ENCODE peak calls at places on chromosomes 2 and 18, in five cellular contexts. One of them, this sample, is unnamed.

GRCh38 chr2:238263204-238264071 is 23.6 kb upstream of the HES6 start:
- DNase-seq in H1: peak
- DNase-seq in trophoblast cell: peak
- DNase-seq in IMR-90: peak
- DNase-seq in mesenchymal stem cell: peak
- DNase-seq in this sample: peak

GRCh38 chr2:64063924-64064331 is 44.7 kb upstream of the VPS54 start:
- DNase-seq in mesenchymal stem cell: peak
- DNase-seq in trophoblast cell: no peak
- DNase-seq in IMR-90: peak
- DNase-seq in H1: no peak
- DNase-seq in this sample: no peak

GRCh38 chr18:23584019-23584970 is 2.0 kb downstream of the NPC1 start:
- DNase-seq in IMR-90: no peak
- DNase-seq in H1: no peak
- DNase-seq in trophoblast cell: no peak
- DNase-seq in mesenchymal stem cell: no peak
- DNase-seq in this sample: no peak

GRCh38 chr2:71521436-71521950 is 68.1 kb downstream of the DYSF start:
- DNase-seq in IMR-90: no peak
- DNase-seq in trophoblast cell: no peak
- DNase-seq in H1: no peak
- DNase-seq in mesenchymal stem cell: no peak
- DNase-seq in this sample: no peak

GRCh38 chr2:112869258-112869842 is 32.8 kb upstream of the IL1B start:
- DNase-seq in mesenchymal stem cell: peak
- DNase-seq in IMR-90: peak
- DNase-seq in trophoblast cell: no peak
- DNase-seq in H1: no peak
- DNase-seq in this sample: no peak

GRCh38 chr2:38740851-38741541 is 10.2 kb downstream of the SRSF7 start:
- DNase-seq in IMR-90: peak
- DNase-seq in trophoblast cell: peak
- DNase-seq in H1: no peak
- DNase-seq in mesenchymal stem cell: peak
- DNase-seq in this sample: peak

GRCh38 chr2:188303363-188304031 is 11.8 kb downstream of the GULP1 start:
- DNase-seq in H1: no peak
- DNase-seq in mesenchymal stem cell: peak
- DNase-seq in trophoblast cell: peak
- DNase-seq in IMR-90: peak
- DNase-seq in this sample: peak

GRCh38 chr2:239913632-239914417 is 111.3 kb downstream of the NDUFA10 start:
- DNase-seq in trophoblast cell: no peak
- DNase-seq in mesenchymal stem cell: no peak
- DNase-seq in H1: peak
- DNase-seq in IMR-90: no peak
- DNase-seq in this sample: no peak

GRCh38 chr2:83584674-83585073 is 874.4 kb downstream of the SUCLG1 start:
- DNase-seq in IMR-90: no peak
- DNase-seq in trophoblast cell: no peak
- DNase-seq in mesenchymal stem cell: no peak
- DNase-seq in H1: no peak
- DNase-seq in this sample: peak

GRCh38 chr2:176150338-176151198 is 782 bp upstream of the HOXD4 start:
- DNase-seq in IMR-90: no peak
- DNase-seq in H1: no peak
- DNase-seq in trophoblast cell: no peak
- DNase-seq in mesenchymal stem cell: no peak
- DNase-seq in this sample: no peak

GRCh38 chr2:32342811-32343210 is 14.0 kb upstream of the BIRC6 start:
- DNase-seq in IMR-90: no peak
- DNase-seq in mesenchymal stem cell: no peak
- DNase-seq in H1: no peak
- DNase-seq in trophoblast cell: no peak
- DNase-seq in this sample: no peak

GRCh38 chr2:9631976-9632700 is 1.3 kb upstream of the YWHAQ start:
- DNase-seq in H1: peak
- DNase-seq in mesenchymal stem cell: peak
- DNase-seq in trophoblast cell: peak
- DNase-seq in IMR-90: no peak
- DNase-seq in this sample: no peak

GRCh38 chr2:238305092-238305862 is 15.0 kb upstream of the TRAF3IP1 start:
- DNase-seq in IMR-90: no peak
- DNase-seq in H1: no peak
- DNase-seq in mesenchymal stem cell: no peak
- DNase-seq in trophoblast cell: peak
- DNase-seq in this sample: no peak

GRCh38 chr18:27585602-27586173 is 400.6 kb upstream of the CHST9 start:
- DNase-seq in IMR-90: no peak
- DNase-seq in trophoblast cell: no peak
- DNase-seq in H1: no peak
- DNase-seq in mesenchymal stem cell: no peak
- DNase-seq in this sample: no peak

GRCh38 chr2:46277470-46278190 is 19.6 kb upstream of the EPAS1 start:
- DNase-seq in trophoblast cell: no peak
- DNase-seq in IMR-90: no peak
- DNase-seq in mesenchymal stem cell: no peak
- DNase-seq in H1: no peak
- DNase-seq in this sample: no peak

GRCh38 chr2:174901075-174901474 is 104.1 kb downstream of the CHN1 start:
- DNase-seq in IMR-90: peak
- DNase-seq in trophoblast cell: peak
- DNase-seq in mesenchymal stem cell: no peak
- DNase-seq in H1: no peak
- DNase-seq in this sample: no peak

GRCh38 chr2:9779572-9780264 is 63.6 kb upstream of the TAF1B start:
- DNase-seq in trophoblast cell: no peak
- DNase-seq in mesenchymal stem cell: no peak
- DNase-seq in IMR-90: no peak
- DNase-seq in H1: no peak
- DNase-seq in this sample: no peak

GRCh38 chr2:215982465-215982875 is 30.9 kb downstream of the MREG start:
- DNase-seq in H1: no peak
- DNase-seq in mesenchymal stem cell: no peak
- DNase-seq in IMR-90: peak
- DNase-seq in trophoblast cell: no peak
- DNase-seq in this sample: no peak

GRCh38 chr2:103627301-103627700 is 865.5 kb downstream of the TMEM182 start:
- DNase-seq in IMR-90: no peak
- DNase-seq in H1: no peak
- DNase-seq in trophoblast cell: no peak
- DNase-seq in mesenchymal stem cell: no peak
- DNase-seq in this sample: no peak

GRCh38 chr2:188623995-188624643 is 332.4 kb downstream of the GULP1 start:
- DNase-seq in trophoblast cell: no peak
- DNase-seq in H1: no peak
- DNase-seq in mesenchymal stem cell: peak
- DNase-seq in IMR-90: peak
- DNase-seq in this sample: no peak

GRCh38 chr2:118321436-118322100 is 233.3 kb downstream of the INSIG2 start:
- DNase-seq in trophoblast cell: peak
- DNase-seq in IMR-90: no peak
- DNase-seq in H1: no peak
- DNase-seq in mesenchymal stem cell: no peak
- DNase-seq in this sample: no peak

GRCh38 chr2:33442528-33443069 is 33.9 kb upstream of the RASGRP3 start:
- DNase-seq in IMR-90: no peak
- DNase-seq in trophoblast cell: no peak
- DNase-seq in mesenchymal stem cell: no peak
- DNase-seq in H1: no peak
- DNase-seq in this sample: no peak

GRCh38 chr2:54903736-54904554 is 146.3 kb downstream of the RTN4 start:
- DNase-seq in IMR-90: peak
- DNase-seq in mesenchymal stem cell: peak
- DNase-seq in H1: no peak
- DNase-seq in trophoblast cell: peak
- DNase-seq in this sample: no peak

GRCh38 chr2:16172324-16173175 is 232.2 kb downstream of the MYCN start:
- DNase-seq in mesenchymal stem cell: no peak
- DNase-seq in H1: no peak
- DNase-seq in trophoblast cell: no peak
- DNase-seq in IMR-90: no peak
- DNase-seq in this sample: no peak

GRCh38 chr2:53150146-53150545 is 617.5 kb upstream of the CHAC2 start:
- DNase-seq in mesenchymal stem cell: no peak
- DNase-seq in IMR-90: no peak
- DNase-seq in trophoblast cell: no peak
- DNase-seq in H1: no peak
- DNase-seq in this sample: no peak

GRCh38 chr18:3305933-3306332 is 44.0 kb downstream of the MYL12B start:
- DNase-seq in H1: no peak
- DNase-seq in trophoblast cell: no peak
- DNase-seq in IMR-90: peak
- DNase-seq in mesenchymal stem cell: peak
- DNase-seq in this sample: no peak

GRCh38 chr18:31041346-31042067 is 1.0 kb downstream of the DSC3 start:
- DNase-seq in trophoblast cell: peak
- DNase-seq in mesenchymal stem cell: peak
- DNase-seq in H1: peak
- DNase-seq in IMR-90: no peak
- DNase-seq in this sample: peak

GRCh38 chr2:238255636-238256035 is 15.8 kb upstream of the HES6 start:
- DNase-seq in trophoblast cell: no peak
- DNase-seq in H1: no peak
- DNase-seq in mesenchymal stem cell: no peak
- DNase-seq in IMR-90: no peak
- DNase-seq in this sample: no peak

GRCh38 chr2:211435331-211435730 is 878.9 kb downstream of the CPS1 start:
- DNase-seq in H1: peak
- DNase-seq in IMR-90: no peak
- DNase-seq in mesenchymal stem cell: no peak
- DNase-seq in trophoblast cell: no peak
- DNase-seq in this sample: no peak

GRCh38 chr2:209525336-209525735 is 101.5 kb downstream of the MAP2 start:
- DNase-seq in H1: no peak
- DNase-seq in trophoblast cell: no peak
- DNase-seq in mesenchymal stem cell: peak
- DNase-seq in IMR-90: no peak
- DNase-seq in this sample: no peak

GRCh38 chr2:209523041-209523740 is 99.3 kb downstream of the MAP2 start:
- DNase-seq in trophoblast cell: no peak
- DNase-seq in H1: no peak
- DNase-seq in IMR-90: no peak
- DNase-seq in mesenchymal stem cell: no peak
- DNase-seq in this sample: no peak

GRCh38 chr2:209523778-209524362 is 100.0 kb downstream of the MAP2 start:
- DNase-seq in mesenchymal stem cell: no peak
- DNase-seq in trophoblast cell: no peak
- DNase-seq in H1: no peak
- DNase-seq in IMR-90: peak
- DNase-seq in this sample: peak

GRCh38 chr2:209525834-209526281 is 102.0 kb downstream of the MAP2 start:
- DNase-seq in trophoblast cell: no peak
- DNase-seq in IMR-90: peak
- DNase-seq in mesenchymal stem cell: peak
- DNase-seq in H1: no peak
- DNase-seq in this sample: no peak

DNA sequence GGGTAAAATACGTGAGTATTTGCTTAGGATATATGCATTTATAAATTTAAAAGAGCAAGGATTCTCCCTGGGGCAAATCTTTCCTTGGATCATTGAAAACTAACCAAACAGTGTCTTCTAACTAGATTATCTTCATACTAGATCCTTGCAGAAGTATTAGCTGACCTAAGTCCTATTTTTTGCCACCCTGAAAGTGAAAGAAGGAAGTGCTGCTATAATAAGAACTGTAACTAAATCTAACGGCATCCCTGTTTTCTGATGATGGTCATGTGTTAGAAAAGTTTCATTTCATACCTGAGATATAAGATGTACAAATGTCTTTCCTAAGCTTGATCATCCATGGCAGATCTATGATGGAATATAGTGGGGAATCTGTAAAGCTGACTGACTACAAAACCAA is 102.7 kb downstream of the MAP2 start:
- DNase-seq in H1: no peak
- DNase-seq in trophoblast cell: no peak
- DNase-seq in IMR-90: peak
- DNase-seq in mesenchymal stem cell: peak
- DNase-seq in this sample: no peak
- H3K4me3 ChIP-seq in H1: no peak
- H3K4me3 ChIP-seq in trophoblast cell: no peak
- H3K4me3 ChIP-seq in IMR-90: no peak
- H3K4me3 ChIP-seq in mesenchymal stem cell: peak
- H3K4me3 ChIP-seq in this sample: no peak

GRCh38 chr2:231573096-231573495 is 19.6 kb upstream of the TEX44 start:
- DNase-seq in trophoblast cell: peak
- DNase-seq in mesenchymal stem cell: no peak
- DNase-seq in IMR-90: no peak
- DNase-seq in H1: no peak
- DNase-seq in this sample: no peak
- H4K91ac ChIP-seq in trophoblast cell: peak
- H4K91ac ChIP-seq in mesenchymal stem cell: no peak
- H4K91ac ChIP-seq in IMR-90: no peak
- H4K91ac ChIP-seq in H1: peak
- H4K91ac ChIP-seq in this sample: no peak

GRCh38 chr2:125341353-125341752 is 1314.6 kb upstream of the GYPC start:
- DNase-seq in IMR-90: no peak
- DNase-seq in trophoblast cell: no peak
- DNase-seq in H1: no peak
- DNase-seq in mesenchymal stem cell: no peak
- DNase-seq in this sample: no peak
- H3K4me3 ChIP-seq in IMR-90: no peak
- H3K4me3 ChIP-seq in trophoblast cell: no peak
- H3K4me3 ChIP-seq in H1: no peak
- H3K4me3 ChIP-seq in mesenchymal stem cell: no peak
- H3K4me3 ChIP-seq in this sample: no peak

GRCh38 chr2:127528487-127528886 is 2.2 kb upstream of the IWS1 start:
- DNase-seq in trophoblast cell: peak
- DNase-seq in H1: no peak
- DNase-seq in IMR-90: no peak
- DNase-seq in mesenchymal stem cell: no peak
- DNase-seq in this sample: no peak

GRCh38 chr2:127526142-127526939 is at the start of gene IWS1:
- DNase-seq in IMR-90: peak
- DNase-seq in H1: peak
- DNase-seq in trophoblast cell: peak
- DNase-seq in mesenchymal stem cell: peak
- DNase-seq in this sample: peak

GRCh38 chr2:127523269-127523930 is 2.9 kb downstream of the IWS1 start:
- DNase-seq in mesenchymal stem cell: no peak
- DNase-seq in IMR-90: no peak
- DNase-seq in trophoblast cell: no peak
- DNase-seq in H1: no peak
- DNase-seq in this sample: no peak

GRCh38 chr2:127526940-127527804 is 883 bp upstream of the IWS1 start:
- DNase-seq in trophoblast cell: peak
- DNase-seq in IMR-90: no peak
- DNase-seq in mesenchymal stem cell: no peak
- DNase-seq in H1: no peak
- DNase-seq in this sample: peak

DNA sequence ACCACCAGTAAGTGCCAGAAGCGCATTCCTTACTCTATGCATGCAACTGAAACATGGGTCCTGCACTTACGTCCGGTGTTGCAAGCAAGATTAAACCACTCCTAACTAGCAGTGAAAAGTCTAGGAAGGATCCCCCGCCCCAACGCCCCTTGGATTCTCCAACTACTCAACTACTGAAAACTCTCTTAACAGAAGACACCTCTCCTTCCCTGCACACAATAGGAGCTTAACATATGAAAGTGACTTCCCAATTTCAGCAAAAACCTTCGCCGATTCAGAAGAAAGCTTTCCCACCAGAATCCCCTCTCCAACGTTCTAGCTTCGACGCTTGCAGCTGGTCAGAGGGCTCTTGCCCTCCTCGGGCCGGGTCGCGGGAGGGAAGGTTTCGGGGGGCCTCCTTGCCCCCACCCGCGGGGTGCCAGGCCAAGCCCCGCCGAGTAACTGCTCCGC is 572 bp downstream of the IWS1 start:
- DNase-seq in mesenchymal stem cell: peak
- DNase-seq in H1: no peak
- DNase-seq in IMR-90: peak
- DNase-seq in trophoblast cell: peak
- DNase-seq in this sample: no peak
- H4K91ac ChIP-seq in mesenchymal stem cell: peak
- H4K91ac ChIP-seq in H1: peak
- H4K91ac ChIP-seq in IMR-90: peak
- H4K91ac ChIP-seq in trophoblast cell: peak
- H4K91ac ChIP-seq in this sample: no peak

This sample was measured in neuronal stem cell.